ENCODE peak calls at places on chromosomes 1 and 21, in five cellular contexts. C, Y, V, L and H are unnamed samples.

GRCh38 chr1:58717979-58718378 is 18.1 kb upstream of the MYSM1 start:
- DNase-seq in C (peak), Y (no peak), V (no peak), L (no peak), H (no peak)

GRCh38 chr1:225526878-225527277 is 99.0 kb upstream of the LBR start:
- DNase-seq in C (no peak), Y (no peak), V (no peak), L (no peak), H (no peak)

GRCh38 chr1:53328490-53329182 is 766 bp upstream of the LRP8 start:
- DNase-seq in C (peak), Y (no peak), V (no peak), L (no peak), H (no peak)

GRCh38 chr21:27220416-27220815 is 253.5 kb upstream of the ADAMTS5 start:
- DNase-seq in C (no peak), Y (no peak), V (no peak), L (no peak), H (no peak)

GRCh38 chr1:242489545-242489944 is 35.0 kb downstream of the PLD5 start:
- DNase-seq in C (no peak), Y (no peak), V (no peak), L (no peak), H (no peak)

GRCh38 chr1:174535207-174535606 is 87.4 kb downstream of the GPR52 start:
- DNase-seq in C (no peak), Y (no peak), V (no peak), L (no peak), H (no peak)

GRCh38 chr1:189623336-189623735 is 854.3 kb downstream of the BRINP3 start:
- DNase-seq in C (no peak), Y (no peak), V (no peak), L (no peak), H (no peak)

GRCh38 chr1:211605613-211606326 is 26.8 kb upstream of the SLC30A1 start:
- DNase-seq in C (no peak), Y (no peak), V (no peak), L (no peak), H (no peak)

GRCh38 chr1:42186172-42186571 is 21.6 kb upstream of the GUCA2A start:
- DNase-seq in C (no peak), Y (no peak), V (no peak), L (no peak), H (peak)

GRCh38 chr1:4970532-4970931 is 316.1 kb downstream of the AJAP1 start:
- DNase-seq in C (no peak), Y (no peak), V (no peak), L (no peak), H (no peak)

GRCh38 chr1:18157352-18157751 is 49.8 kb downstream of the IGSF21 start:
- DNase-seq in C (no peak), Y (no peak), V (no peak), L (no peak), H (no peak)

GRCh38 chr21:35007348-35007747 is 41.8 kb downstream of the RUNX1 start:
- DNase-seq in C (no peak), Y (no peak), V (no peak), L (no peak), H (no peak)

GRCh38 chr1:27152004-27152828 is 2.7 kb downstream of the SLC9A1 start:
- DNase-seq in C (no peak), Y (no peak), V (no peak), L (no peak), H (no peak)

GRCh38 chr1:58815680-58816071 is 31.8 kb upstream of the JUN start:
- DNase-seq in C (no peak), Y (no peak), V (peak), L (no peak), H (no peak)

GRCh38 chr1:180912211-180912800 is 391 bp upstream of the KIAA1614 start:
- DNase-seq in C (no peak), Y (no peak), V (no peak), L (no peak), H (peak)

GRCh38 chr1:232754930-232755329 is 50.3 kb upstream of the MAP10 start:
- DNase-seq in C (no peak), Y (no peak), V (no peak), L (no peak), H (no peak)

GRCh38 chr1:11673089-11673769 is 7.7 kb downstream of the MAD2L2 start:
- DNase-seq in C (no peak), Y (no peak), V (no peak), L (no peak), H (no peak)

GRCh38 chr1:246506785-246507639 is at the start of gene SMYD3:
- DNase-seq in C (peak), Y (peak), V (peak), L (peak), H (peak)

GRCh38 chr1:112998592-112999235 is 42.7 kb upstream of the SLC16A1 start:
- DNase-seq in C (no peak), Y (no peak), V (no peak), L (no peak), H (peak)

GRCh38 chr1:214383381-214384372 is 102.7 kb downstream of the SMYD2 start:
- DNase-seq in C (no peak), Y (no peak), V (no peak), L (no peak), H (no peak)

GRCh38 chr1:227788279-227789041 is 27.0 kb upstream of the PRSS38 start:
- DNase-seq in C (no peak), Y (no peak), V (peak), L (no peak), H (peak)

GRCh38 chr1:184973308-184974085 is 811 bp downstream of the NIBAN1 start:
- DNase-seq in C (peak), Y (peak), V (peak), L (no peak), H (peak)

GRCh38 chr1:203104096-203104495 is 18.3 kb upstream of the MYOG start:
- DNase-seq in C (no peak), Y (no peak), V (no peak), L (no peak), H (no peak)

GRCh38 chr1:236063919-236064673 is 794 bp downstream of the NID1 start:
- DNase-seq in C (no peak), Y (no peak), V (peak), L (no peak), H (peak)

GRCh38 chr21:42652527-42653491 is 612 bp upstream of the PDE9A start:
- DNase-seq in C (no peak), Y (no peak), V (peak), L (peak), H (peak)

GRCh38 chr1:153470707-153471106 is 10.3 kb upstream of the S100A7 start:
- DNase-seq in C (no peak), Y (no peak), V (no peak), L (no peak), H (no peak)

GRCh38 chr1:203640723-203641523 is 14.3 kb downstream of the ATP2B4 start:
- DNase-seq in C (no peak), Y (no peak), V (no peak), L (no peak), H (no peak)

GRCh38 chr1:9792156-9793042 is 31.4 kb downstream of the CLSTN1 start:
- DNase-seq in C (no peak), Y (no peak), V (no peak), L (no peak), H (no peak)

GRCh38 chr1:31795801-31796621 is 19.8 kb downstream of the SPOCD1 start:
- DNase-seq in C (no peak), Y (no peak), V (no peak), L (no peak), H (peak)